ENCODE peak calls at places on chromosomes 1 and 21, in six cellular contexts. One of them, this sample, is unnamed. For H3K4me1, the result is how much of the 10 kb centered on the place peaks cover.

GRCh38 chr1:174964261-174964984 is 35.3 kb upstream of the CACYBP start:
- DNase-seq in SJSA1: no peak
- DNase-seq in tibial nerve: no peak
- DNase-seq in body of pancreas: no peak
- DNase-seq in heart left ventricle: no peak
- DNase-seq in CD4-positive, CD25-positive, alpha-beta regulatory T cell: peak
- DNase-seq in this sample: no peak

GRCh38 chr1:235745448-235746136 is 96.0 kb upstream of the GNG4 start:
- DNase-seq in SJSA1: no peak
- DNase-seq in tibial nerve: no peak
- DNase-seq in body of pancreas: no peak
- DNase-seq in heart left ventricle: no peak
- DNase-seq in CD4-positive, CD25-positive, alpha-beta regulatory T cell: no peak
- DNase-seq in this sample: no peak

GRCh38 chr1:205805082-205805711 is 7.8 kb downstream of the SLC41A1 start:
- DNase-seq in SJSA1: no peak
- DNase-seq in tibial nerve: no peak
- DNase-seq in body of pancreas: no peak
- DNase-seq in heart left ventricle: no peak
- DNase-seq in CD4-positive, CD25-positive, alpha-beta regulatory T cell: peak
- DNase-seq in this sample: peak

GRCh38 chr1:186435336-186435735 is 25.6 kb downstream of the PDC start:
- DNase-seq in SJSA1: no peak
- DNase-seq in tibial nerve: no peak
- DNase-seq in body of pancreas: no peak
- DNase-seq in heart left ventricle: no peak
- DNase-seq in CD4-positive, CD25-positive, alpha-beta regulatory T cell: no peak
- DNase-seq in this sample: no peak

GRCh38 chr1:94648225-94649007 is 106.9 kb upstream of the F3 start:
- DNase-seq in SJSA1: peak
- DNase-seq in tibial nerve: peak
- DNase-seq in body of pancreas: peak
- DNase-seq in heart left ventricle: no peak
- DNase-seq in CD4-positive, CD25-positive, alpha-beta regulatory T cell: no peak
- DNase-seq in this sample: peak

GRCh38 chr1:28087614-28088167 is 719 bp downstream of the EYA3 start:
- DNase-seq in SJSA1: no peak
- DNase-seq in tibial nerve: no peak
- DNase-seq in body of pancreas: no peak
- DNase-seq in heart left ventricle: no peak
- DNase-seq in CD4-positive, CD25-positive, alpha-beta regulatory T cell: peak
- DNase-seq in this sample: no peak

GRCh38 chr1:56289260-56289659 is 290.1 kb downstream of the PLPP3 start:
- DNase-seq in SJSA1: no peak
- DNase-seq in tibial nerve: no peak
- DNase-seq in body of pancreas: no peak
- DNase-seq in heart left ventricle: no peak
- DNase-seq in CD4-positive, CD25-positive, alpha-beta regulatory T cell: no peak
- DNase-seq in this sample: no peak

GRCh38 chr1:99252630-99253029 is 11.7 kb upstream of the PLPPR4 start:
- DNase-seq in SJSA1: no peak
- DNase-seq in tibial nerve: no peak
- DNase-seq in body of pancreas: no peak
- DNase-seq in heart left ventricle: no peak
- DNase-seq in CD4-positive, CD25-positive, alpha-beta regulatory T cell: no peak
- DNase-seq in this sample: no peak

GRCh38 chr1:163928649-163929048 is 606.9 kb downstream of the NUF2 start:
- DNase-seq in SJSA1: no peak
- DNase-seq in tibial nerve: no peak
- DNase-seq in body of pancreas: no peak
- DNase-seq in heart left ventricle: no peak
- DNase-seq in CD4-positive, CD25-positive, alpha-beta regulatory T cell: no peak
- DNase-seq in this sample: no peak

GRCh38 chr1:169694304-169694703 is 17.1 kb downstream of the SELL start:
- DNase-seq in SJSA1: no peak
- DNase-seq in tibial nerve: no peak
- DNase-seq in body of pancreas: no peak
- DNase-seq in heart left ventricle: no peak
- DNase-seq in CD4-positive, CD25-positive, alpha-beta regulatory T cell: peak
- DNase-seq in this sample: no peak

GRCh38 chr21:37087188-37087587 is 14.1 kb downstream of the TTC3 start:
- DNase-seq in SJSA1: no peak
- DNase-seq in tibial nerve: peak
- DNase-seq in body of pancreas: peak
- DNase-seq in heart left ventricle: no peak
- DNase-seq in CD4-positive, CD25-positive, alpha-beta regulatory T cell: peak
- DNase-seq in this sample: no peak

GRCh38 chr1:74463301-74463988 is 49.0 kb downstream of the LRRC53 start:
- DNase-seq in SJSA1: no peak
- DNase-seq in tibial nerve: no peak
- DNase-seq in body of pancreas: no peak
- DNase-seq in heart left ventricle: no peak
- DNase-seq in CD4-positive, CD25-positive, alpha-beta regulatory T cell: no peak
- DNase-seq in this sample: no peak

GRCh38 chr1:94560333-94560732 is 18.8 kb upstream of the F3 start:
- DNase-seq in SJSA1: no peak
- DNase-seq in tibial nerve: no peak
- DNase-seq in body of pancreas: no peak
- DNase-seq in heart left ventricle: no peak
- DNase-seq in CD4-positive, CD25-positive, alpha-beta regulatory T cell: no peak
- DNase-seq in this sample: no peak

GRCh38 chr21:27700974-27701614 is 734.2 kb upstream of the ADAMTS5 start:
- DNase-seq in SJSA1: peak
- DNase-seq in tibial nerve: peak
- DNase-seq in body of pancreas: peak
- DNase-seq in heart left ventricle: peak
- DNase-seq in CD4-positive, CD25-positive, alpha-beta regulatory T cell: peak
- DNase-seq in this sample: peak

GRCh38 chr1:31155216-31155806 is 84.4 kb downstream of the NKAIN1 start:
- DNase-seq in SJSA1: peak
- DNase-seq in tibial nerve: no peak
- DNase-seq in body of pancreas: peak
- DNase-seq in heart left ventricle: peak
- DNase-seq in CD4-positive, CD25-positive, alpha-beta regulatory T cell: peak
- DNase-seq in this sample: peak

GRCh38 chr1:36298640-36299039 is 7.5 kb upstream of the SH3D21 start:
- DNase-seq in SJSA1: no peak
- DNase-seq in tibial nerve: no peak
- DNase-seq in body of pancreas: no peak
- DNase-seq in heart left ventricle: no peak
- DNase-seq in CD4-positive, CD25-positive, alpha-beta regulatory T cell: no peak
- DNase-seq in this sample: no peak

GRCh38 chr1:226820935-226821718 is 49.3 kb upstream of the PSEN2 start:
- DNase-seq in SJSA1: no peak
- DNase-seq in tibial nerve: peak
- DNase-seq in body of pancreas: peak
- DNase-seq in heart left ventricle: peak
- DNase-seq in CD4-positive, CD25-positive, alpha-beta regulatory T cell: no peak
- DNase-seq in this sample: peak

GRCh38 chr21:33020558-33021100 is 5.1 kb upstream of the OLIG2 start:
- DNase-seq in SJSA1: no peak
- DNase-seq in tibial nerve: no peak
- DNase-seq in body of pancreas: no peak
- DNase-seq in heart left ventricle: no peak
- DNase-seq in CD4-positive, CD25-positive, alpha-beta regulatory T cell: no peak
- DNase-seq in this sample: no peak

GRCh38 chr1:204074274-204075115 is 1.6 kb downstream of the SOX13 start:
- DNase-seq in SJSA1: peak
- DNase-seq in tibial nerve: no peak
- DNase-seq in body of pancreas: peak
- DNase-seq in heart left ventricle: peak
- DNase-seq in CD4-positive, CD25-positive, alpha-beta regulatory T cell: no peak
- DNase-seq in this sample: peak

GRCh38 chr1:229230893-229231753 is 39.8 kb upstream of the RAB4A start:
- DNase-seq in SJSA1: no peak
- DNase-seq in tibial nerve: no peak
- DNase-seq in body of pancreas: no peak
- DNase-seq in heart left ventricle: no peak
- DNase-seq in CD4-positive, CD25-positive, alpha-beta regulatory T cell: no peak
- DNase-seq in this sample: no peak

GRCh38 chr1:16183157-16183556 is 27.3 kb upstream of the EPHA2 start:
- DNase-seq in SJSA1: no peak
- DNase-seq in tibial nerve: peak
- DNase-seq in body of pancreas: no peak
- DNase-seq in heart left ventricle: no peak
- DNase-seq in CD4-positive, CD25-positive, alpha-beta regulatory T cell: no peak
- DNase-seq in this sample: no peak

GRCh38 chr21:23740463-23740862 is 1866.8 kb downstream of the MRPL39 start:
- DNase-seq in SJSA1: no peak
- DNase-seq in tibial nerve: no peak
- DNase-seq in body of pancreas: no peak
- DNase-seq in heart left ventricle: no peak
- DNase-seq in CD4-positive, CD25-positive, alpha-beta regulatory T cell: no peak
- DNase-seq in this sample: no peak

GRCh38 chr1:87176514-87176913 is 152.2 kb upstream of the LMO4 start:
- DNase-seq in SJSA1: no peak
- DNase-seq in tibial nerve: no peak
- DNase-seq in body of pancreas: no peak
- DNase-seq in heart left ventricle: no peak
- DNase-seq in CD4-positive, CD25-positive, alpha-beta regulatory T cell: no peak
- DNase-seq in this sample: no peak

GRCh38 chr1:154400381-154400801 is 4.8 kb upstream of the IL6R start:
- DNase-seq in SJSA1: no peak
- DNase-seq in tibial nerve: no peak
- DNase-seq in body of pancreas: no peak
- DNase-seq in heart left ventricle: no peak
- DNase-seq in CD4-positive, CD25-positive, alpha-beta regulatory T cell: no peak
- DNase-seq in this sample: no peak

GRCh38 chr1:114755006-114755936 is 2.5 kb downstream of the CSDE1 start:
- DNase-seq in SJSA1: no peak
- DNase-seq in tibial nerve: no peak
- DNase-seq in body of pancreas: no peak
- DNase-seq in heart left ventricle: no peak
- DNase-seq in CD4-positive, CD25-positive, alpha-beta regulatory T cell: no peak
- DNase-seq in this sample: no peak

GRCh38 chr1:14944471-14944981 is 209.0 kb upstream of the TMEM51 start:
- DNase-seq in SJSA1: no peak
- DNase-seq in tibial nerve: no peak
- DNase-seq in body of pancreas: no peak
- DNase-seq in heart left ventricle: no peak
- DNase-seq in CD4-positive, CD25-positive, alpha-beta regulatory T cell: no peak
- DNase-seq in this sample: no peak

GRCh38 chr1:77544845-77545244 is 137.6 kb downstream of the ZZZ3 start:
- DNase-seq in SJSA1: no peak
- DNase-seq in tibial nerve: no peak
- DNase-seq in body of pancreas: no peak
- DNase-seq in heart left ventricle: no peak
- DNase-seq in CD4-positive, CD25-positive, alpha-beta regulatory T cell: no peak
- DNase-seq in this sample: no peak

GRCh38 chr1:116951175-116951935 is 41.6 kb downstream of the PTGFRN start:
- DNase-seq in SJSA1: no peak
- DNase-seq in tibial nerve: peak
- DNase-seq in body of pancreas: no peak
- DNase-seq in heart left ventricle: peak
- DNase-seq in CD4-positive, CD25-positive, alpha-beta regulatory T cell: no peak
- DNase-seq in this sample: peak

GRCh38 chr1:64950284-64950809 is 16.0 kb downstream of the JAK1 start:
- DNase-seq in SJSA1: no peak
- DNase-seq in tibial nerve: no peak
- DNase-seq in body of pancreas: no peak
- DNase-seq in heart left ventricle: no peak
- DNase-seq in CD4-positive, CD25-positive, alpha-beta regulatory T cell: no peak
- DNase-seq in this sample: no peak

DNA sequence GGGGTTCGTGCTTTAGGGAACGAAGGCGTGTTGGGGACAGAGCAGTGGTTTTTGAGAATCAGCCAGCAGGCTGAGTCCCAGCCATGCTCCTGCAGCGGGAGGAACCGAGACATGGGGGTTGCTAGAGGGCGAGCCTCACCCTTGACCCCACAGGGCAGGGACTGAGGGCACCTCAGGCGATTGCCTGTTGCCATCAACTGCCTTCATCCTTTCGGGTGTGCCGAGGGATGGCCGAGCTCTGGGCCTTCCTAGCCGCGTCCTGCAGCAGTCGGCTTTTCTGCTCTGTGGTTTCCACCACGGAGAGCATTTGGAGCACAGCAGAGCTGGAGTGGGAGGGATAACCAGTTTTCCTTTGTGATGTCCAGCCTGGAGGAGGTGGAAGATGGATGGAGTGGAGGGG is 13.3 kb downstream of the SPSB1 start:
- DNase-seq in SJSA1: no peak
- DNase-seq in tibial nerve: no peak
- DNase-seq in body of pancreas: no peak
- DNase-seq in heart left ventricle: no peak
- DNase-seq in CD4-positive, CD25-positive, alpha-beta regulatory T cell: no peak
- DNase-seq in this sample: no peak
- H3K4me1 ChIP-seq in SJSA1: under half
- H3K4me1 ChIP-seq in tibial nerve: under half
- H3K4me1 ChIP-seq in body of pancreas: half or more
- H3K4me1 ChIP-seq in heart left ventricle: under half
- H3K4me1 ChIP-seq in CD4-positive, CD25-positive, alpha-beta regulatory T cell: under half
- H3K4me1 ChIP-seq in this sample: under half

GRCh38 chr1:9630331-9631081 is 21.0 kb upstream of the PIK3CD start:
- DNase-seq in SJSA1: no peak
- DNase-seq in tibial nerve: no peak
- DNase-seq in body of pancreas: no peak
- DNase-seq in heart left ventricle: no peak
- DNase-seq in CD4-positive, CD25-positive, alpha-beta regulatory T cell: peak
- DNase-seq in this sample: no peak
- H3K27ac ChIP-seq in SJSA1: no peak
- H3K27ac ChIP-seq in tibial nerve: no peak
- H3K27ac ChIP-seq in body of pancreas: no peak
- H3K27ac ChIP-seq in heart left ventricle: no peak
- H3K27ac ChIP-seq in CD4-positive, CD25-positive, alpha-beta regulatory T cell: peak
- H3K27ac ChIP-seq in this sample: no peak

GRCh38 chr1:32627596-32628162 is 22.7 kb downstream of the ZBTB8OS start:
- DNase-seq in SJSA1: no peak
- DNase-seq in tibial nerve: no peak
- DNase-seq in body of pancreas: no peak
- DNase-seq in heart left ventricle: no peak
- DNase-seq in CD4-positive, CD25-positive, alpha-beta regulatory T cell: peak
- DNase-seq in this sample: no peak
- H3K4me1 ChIP-seq in SJSA1: under half
- H3K4me1 ChIP-seq in tibial nerve: under half
- H3K4me1 ChIP-seq in body of pancreas: under half
- H3K4me1 ChIP-seq in heart left ventricle: under half
- H3K4me1 ChIP-seq in CD4-positive, CD25-positive, alpha-beta regulatory T cell: under half
- H3K4me1 ChIP-seq in this sample: under half

DNA sequence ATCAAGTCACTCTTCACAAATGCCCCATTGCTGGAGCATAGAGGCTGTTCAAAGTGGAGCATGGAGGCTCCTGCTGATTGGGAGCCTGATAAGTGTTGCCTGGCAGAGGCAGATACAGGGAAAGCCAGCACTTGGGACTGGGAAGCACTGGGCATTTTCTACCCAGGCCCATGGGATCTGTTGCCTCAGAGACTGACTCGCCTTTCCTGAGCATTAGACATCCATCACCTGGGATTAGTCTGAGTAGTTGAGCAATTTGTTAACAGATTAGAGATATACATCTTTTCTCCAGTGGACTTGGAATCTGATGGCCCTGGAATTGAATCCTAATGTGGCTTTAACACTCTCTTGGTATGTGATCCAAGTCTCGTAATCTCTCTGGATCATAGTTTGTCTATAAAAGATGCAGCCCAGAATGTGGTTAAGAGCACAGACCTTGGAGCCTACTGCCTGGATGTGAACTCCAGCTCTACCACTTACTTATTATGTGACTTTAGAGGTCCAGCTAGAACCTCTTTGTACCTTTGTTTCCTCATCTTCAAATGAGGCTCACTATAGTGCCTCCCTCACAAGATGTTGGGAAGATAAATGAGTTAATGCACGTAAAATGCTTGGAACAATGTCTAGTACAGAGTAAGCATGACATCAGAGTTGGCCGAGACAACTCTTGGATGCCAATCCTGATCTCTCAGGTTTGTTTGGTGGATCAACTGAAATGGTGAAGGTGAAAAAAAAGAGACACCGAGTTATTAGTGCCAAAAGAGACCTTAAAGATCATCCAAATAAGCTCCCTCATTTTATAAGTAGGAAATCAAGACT is 38.3 kb upstream of the NRDC start:
- DNase-seq in SJSA1: no peak
- DNase-seq in tibial nerve: no peak
- DNase-seq in body of pancreas: no peak
- DNase-seq in heart left ventricle: no peak
- DNase-seq in CD4-positive, CD25-positive, alpha-beta regulatory T cell: no peak
- DNase-seq in this sample: no peak
- H3K27ac ChIP-seq in SJSA1: no peak
- H3K27ac ChIP-seq in tibial nerve: no peak
- H3K27ac ChIP-seq in body of pancreas: no peak
- H3K27ac ChIP-seq in heart left ventricle: no peak
- H3K27ac ChIP-seq in CD4-positive, CD25-positive, alpha-beta regulatory T cell: no peak
- H3K27ac ChIP-seq in this sample: no peak